ENCODE peak calls at places on chromosomes 1 and 21, in six cellular contexts. S, Q, N, G, R and T are unnamed samples.

GRCh38 chr21:43339668-43340067 is 87.3 kb downstream of the SIK1 start:
- DNase-seq in N (no peak), S (no peak), R (no peak), Q (no peak), G (no peak), T (no peak)

GRCh38 chr1:197619008-197619640 is 156.2 kb downstream of the DENND1B start:
- DNase-seq in Q (no peak), N (peak), S (no peak), R (peak), G (peak), T (no peak)

GRCh38 chr1:55938376-55938850 is 641.0 kb downstream of the PLPP3 start:
- DNase-seq in R (no peak), N (no peak), Q (no peak), S (no peak), G (no peak), T (no peak)

GRCh38 chr1:15259608-15260007 is 12.6 kb downstream of the FHAD1 start:
- DNase-seq in N (no peak), R (no peak), G (no peak), S (no peak), Q (no peak), T (no peak)

GRCh38 chr1:17539526-17540254 is at the start of gene ARHGEF10L:
- DNase-seq in N (no peak), R (peak), S (no peak), G (no peak), Q (no peak), T (peak)

GRCh38 chr1:26851106-26851684 is 11.8 kb upstream of the SFN start:
- DNase-seq in S (no peak), G (peak), R (no peak), Q (no peak), N (no peak), T (no peak)

GRCh38 chr1:28243685-28244439 is 7.9 kb downstream of the ATP5IF1 start:
- DNase-seq in G (no peak), R (no peak), N (no peak), Q (no peak), S (no peak), T (no peak)

GRCh38 chr1:212040629-212041028 is 5.1 kb downstream of the DTL start:
- DNase-seq in N (no peak), Q (no peak), S (no peak), R (peak), G (no peak), T (no peak)

GRCh38 chr1:64540265-64540791 is 70.4 kb downstream of the CACHD1 start:
- DNase-seq in R (no peak), Q (no peak), G (peak), N (no peak), S (no peak), T (no peak)

GRCh38 chr21:37751268-37751975 is 164.8 kb downstream of the KCNJ6 start:
- DNase-seq in Q (no peak), G (peak), S (no peak), N (peak), R (peak), T (no peak)

GRCh38 chr1:94113592-94114322 is 7.2 kb downstream of the ABCA4 start:
- DNase-seq in S (no peak), N (no peak), Q (no peak), R (no peak), G (no peak), T (no peak)
- H3K4ac ChIP-seq in S (no peak), N (no peak), Q (no peak), R (no peak), G (no peak), T (no peak)

GRCh38 chr1:94912263-94912986 is 14.5 kb downstream of the CNN3 start:
- DNase-seq in S (no peak), Q (no peak), G (no peak), R (no peak), N (no peak), T (no peak)
- H3K23ac ChIP-seq in S (no peak), Q (no peak), G (no peak), R (no peak), N (no peak), T (peak)

GRCh38 chr21:16589046-16589445 is 859.3 kb downstream of the USP25 start:
- DNase-seq in G (no peak), S (no peak), Q (no peak), N (no peak), R (no peak), T (no peak)
- H3K9ac ChIP-seq in G (no peak), S (no peak), Q (no peak), N (no peak), R (peak), T (no peak)

GRCh38 chr1:153697191-153697872 is 18.8 kb downstream of the NPR1 start:
- DNase-seq in G (peak), N (no peak), R (no peak), S (peak), Q (peak), T (no peak)
- H3K4ac ChIP-seq in G (peak), N (no peak), R (peak), S (no peak), Q (peak), T (no peak)

GRCh38 chr1:167644551-167644950 is 14.5 kb downstream of the RCSD1 start:
- DNase-seq in S (no peak), N (no peak), R (no peak), G (no peak), Q (no peak), T (no peak)
- H3K23ac ChIP-seq in S (no peak), N (no peak), R (no peak), G (no peak), Q (no peak), T (no peak)

DNA sequence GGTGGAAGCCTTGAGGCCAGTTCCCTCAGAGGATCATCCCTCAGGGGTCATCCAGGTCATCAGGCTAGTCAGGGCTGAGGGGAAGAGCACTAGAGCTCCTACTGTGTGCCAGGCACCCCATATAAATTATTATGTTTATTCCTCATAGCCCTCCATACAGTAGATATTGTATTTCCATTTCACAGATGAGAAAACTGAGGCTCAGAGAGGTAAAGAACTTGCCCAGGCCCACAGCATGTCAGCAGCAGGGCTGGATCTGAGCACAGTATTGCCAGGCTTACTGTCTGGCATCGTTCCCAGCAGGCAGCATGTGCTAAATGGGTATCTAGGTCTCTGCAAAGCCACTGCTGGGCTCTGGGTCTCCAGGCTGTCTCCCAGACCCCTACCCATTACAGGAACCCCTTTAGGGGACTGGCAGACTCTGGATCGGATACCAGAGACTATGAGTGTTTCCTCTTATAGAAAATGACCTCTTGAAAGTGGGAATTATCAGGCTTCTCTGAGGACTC is 153.3 kb downstream of the PTPRU start:
- DNase-seq in Q (no peak), G (no peak), N (no peak), R (no peak), S (no peak), T (no peak)
- H3K9ac ChIP-seq in Q (no peak), G (no peak), N (no peak), R (no peak), S (no peak), T (no peak)

GRCh38 chr1:54329337-54329954 is 76.7 kb downstream of the SSBP3 start:
- DNase-seq in G (peak), N (no peak), S (no peak), R (peak), Q (no peak), T (no peak)
- H3K4ac ChIP-seq in G (no peak), N (no peak), S (no peak), R (peak), Q (peak), T (no peak)